ENCODE peak calls at places on chromosomes 16 and 17, in six cellular contexts. X is CD4-positive, alpha-beta T cell; N is RWPE1; U is tibial artery; F is MCF 10A; V is CD8-positive, alpha-beta T cell. G is an unnamed sample.

GRCh38 chr17:32495347-32496253 is 8.8 kb downstream of the CDK5R1 start:
- DNase-seq in X (no peak), N (no peak), U (no peak), F (no peak), V (peak; percentile 34), G (no peak)

GRCh38 chr16:89319883-89320716 is 102.6 kb downstream of the ZNF778 start:
- DNase-seq in X (no peak), N (peak; percentile 82), U (no peak), F (peak; percentile 91), V (peak; percentile 39), G (no peak)

GRCh38 chr16:73846292-73846849 is 450.2 kb upstream of the PSMD7 start:
- DNase-seq in X (no peak), N (no peak), U (peak; percentile 28), F (no peak), V (no peak), G (no peak)

GRCh38 chr16:15976225-15976812 is 26.9 kb downstream of the ABCC1 start:
- DNase-seq in X (no peak), N (no peak), U (no peak), F (no peak), V (no peak), G (no peak)

GRCh38 chr16:67874147-67874771 is 1.4 kb downstream of the EDC4 start:
- DNase-seq in X (no peak), N (no peak), U (no peak), F (no peak), V (no peak), G (no peak)

GRCh38 chr16:22232277-22233049 is 26.4 kb downstream of the EEF2K start:
- DNase-seq in X (no peak), N (peak; percentile 66), U (no peak), F (peak; percentile 91), V (no peak), G (no peak)

GRCh38 chr16:29023279-29024278 is 38.7 kb downstream of the LAT start:
- DNase-seq in X (no peak), N (no peak), U (no peak), F (peak; percentile 40), V (peak; percentile 45), G (no peak)

GRCh38 chr17:10021239-10021638 is 116.2 kb upstream of the RCVRN start:
- DNase-seq in X (no peak), N (no peak), U (peak; percentile 52), F (no peak), V (no peak), G (peak; percentile 47)

GRCh38 chr16:57304169-57305061 is 19.9 kb upstream of the PLLP start:
- DNase-seq in X (no peak), N (no peak), U (peak; percentile 84), F (peak; percentile 55), V (no peak), G (no peak)

GRCh38 chr17:8818047-8818446 is 18.9 kb upstream of the MFSD6L start:
- DNase-seq in X (no peak), N (no peak), U (no peak), F (no peak), V (no peak), G (no peak)

GRCh38 chr16:87764600-87765472 is 950 bp downstream of the KLHDC4 start:
- DNase-seq in X (peak; percentile 15), N (no peak), U (no peak), F (no peak), V (peak; percentile 49), G (peak; percentile 67)

GRCh38 chr17:30208214-30208613 is 27.3 kb downstream of the SLC6A4 start:
- DNase-seq in X (no peak), N (no peak), U (no peak), F (no peak), V (no peak), G (no peak)

GRCh38 chr17:18230288-18231141 is 5.1 kb downstream of the LLGL1 start:
- DNase-seq in X (no peak), N (no peak), U (no peak), F (no peak), V (no peak), G (no peak)

GRCh38 chr17:83071966-83072562 is 7.3 kb upstream of the METRNL start:
- DNase-seq in X (no peak), N (no peak), U (no peak), F (no peak), V (no peak), G (no peak)

GRCh38 chr16:48409839-48410610 is 24.8 kb upstream of the SIAH1 start:
- DNase-seq in X (no peak), N (peak; percentile 78), U (no peak), F (peak; percentile 91), V (no peak), G (no peak)

GRCh38 chr16:57666353-57667068 is 1.6 kb upstream of the ADGRG3 start:
- DNase-seq in X (no peak), N (no peak), U (no peak), F (no peak), V (no peak), G (no peak)

GRCh38 chr17:60079401-60079861 is 710 bp upstream of the HEATR6 start:
- DNase-seq in X (no peak), N (no peak), U (no peak), F (peak; percentile 45), V (no peak), G (no peak)

GRCh38 chr16:59259074-59259963 is 525.2 kb upstream of the GOT2 start:
- DNase-seq in X (no peak), N (no peak), U (no peak), F (no peak), V (peak; percentile 14), G (no peak)

GRCh38 chr16:88064889-88065746 is 113.9 kb downstream of the BANP start:
- DNase-seq in X (no peak), N (no peak), U (no peak), F (no peak), V (no peak), G (no peak)

GRCh38 chr17:19978206-19978802 is 676 bp upstream of the AKAP10 start:
- DNase-seq in X (peak; percentile 19), N (no peak), U (peak; percentile 28), F (no peak), V (peak; percentile 16), G (peak; percentile 19)

GRCh38 chr16:50884066-50884860 is 142.4 kb downstream of the CYLD start:
- DNase-seq in X (no peak), N (no peak), U (no peak), F (peak; percentile 28), V (peak; percentile 28), G (peak; percentile 21)

GRCh38 chr17:42405076-42405475 is 16.8 kb upstream of the STAT3 start:
- DNase-seq in X (no peak), N (no peak), U (no peak), F (no peak), V (no peak), G (no peak)

GRCh38 chr17:1473841-1474240 is 17.8 kb upstream of the CRK start:
- DNase-seq in X (no peak), N (no peak), U (no peak), F (no peak), V (peak; percentile 44), G (no peak)

GRCh38 chr16:17282247-17282646 is 188.5 kb downstream of the XYLT1 start:
- DNase-seq in X (no peak), N (no peak), U (no peak), F (no peak), V (no peak), G (no peak)

GRCh38 chr16:17281052-17281451 is 189.7 kb downstream of the XYLT1 start:
- DNase-seq in X (no peak), N (no peak), U (no peak), F (no peak), V (no peak), G (no peak)

GRCh38 chr16:17286443-17286842 is 184.3 kb downstream of the XYLT1 start:
- DNase-seq in X (no peak), N (no peak), U (no peak), F (no peak), V (no peak), G (no peak)

GRCh38 chr16:17278988-17279387 is 191.8 kb downstream of the XYLT1 start:
- DNase-seq in X (no peak), N (no peak), U (no peak), F (no peak), V (no peak), G (no peak)

GRCh38 chr16:17283022-17283421 is 187.7 kb downstream of the XYLT1 start:
- DNase-seq in X (no peak), N (no peak), U (no peak), F (no peak), V (no peak), G (no peak)
- TF ChIP-seq CTCF in X (no peak), N (no peak), U (no peak), F (no peak), V (no peak), G (no peak)

DNA sequence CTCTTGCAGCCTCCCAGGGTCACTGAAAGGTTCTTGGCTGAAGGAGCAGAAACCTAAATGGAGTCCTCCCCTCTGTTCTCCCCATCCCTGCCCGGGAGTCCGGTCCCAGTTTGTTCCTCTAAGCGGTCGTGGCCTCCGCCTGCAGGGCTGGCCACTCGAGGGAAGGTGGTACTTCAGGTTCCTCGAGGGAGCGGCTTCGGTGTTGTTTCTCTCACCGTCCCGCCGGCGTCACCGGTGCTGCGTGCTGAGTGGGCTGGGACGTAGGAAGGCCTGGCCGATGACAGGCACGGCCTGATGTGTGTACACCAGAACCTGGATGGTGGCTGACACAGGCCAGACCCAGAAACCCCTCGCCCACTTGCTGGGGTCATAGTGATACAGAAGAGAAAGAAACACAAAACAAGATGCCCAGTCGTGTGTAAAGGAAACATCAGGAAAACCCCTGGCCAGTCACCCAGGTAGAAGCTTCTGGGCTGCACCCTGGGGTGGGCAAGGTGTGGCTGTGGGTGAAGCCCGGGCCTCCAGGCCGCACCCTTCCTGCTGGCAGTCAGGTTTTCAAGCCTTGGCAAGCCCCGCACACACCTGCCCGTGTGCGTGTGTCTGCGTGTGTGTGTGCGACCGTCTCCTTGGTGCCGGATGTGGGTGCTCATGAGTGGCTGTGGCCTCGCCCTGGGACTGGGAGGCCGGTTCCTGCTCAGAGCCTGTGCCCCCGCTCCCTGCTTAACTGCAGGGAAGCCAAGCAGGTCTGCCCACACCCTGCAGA is 52.0 kb downstream of the BAIAP2 start:
- DNase-seq in X (no peak), N (peak; percentile 68), U (no peak), F (peak; percentile 46), V (no peak), G (no peak)
- TF ChIP-seq CTCF in X (no peak), N (no peak), U (no peak), F (no peak), V (no peak), G (no peak)

GRCh38 chr17:45782889-45783592 is 1.1 kb upstream of the CRHR1 start:
- DNase-seq in X (no peak), N (no peak), U (no peak), F (no peak), V (peak; percentile 35), G (no peak)
- TF ChIP-seq CTCF in X (no peak), N (peak; percentile 52), U (peak; percentile 26), F (peak; percentile 31), V (no peak), G (no peak)

GRCh38 chr17:39150795-39151679 is at the start of gene PLXDC1:
- DNase-seq in X (no peak), N (no peak), U (no peak), F (no peak), V (peak; percentile 31), G (no peak)

GRCh38 chr17:39151680-39152058 is 232 bp upstream of the PLXDC1 start:
- DNase-seq in X (no peak), N (no peak), U (no peak), F (no peak), V (no peak), G (no peak)

GRCh38 chr17:39152134-39152884 is 872 bp upstream of the PLXDC1 start:
- DNase-seq in X (peak; percentile 22), N (no peak), U (no peak), F (no peak), V (peak; percentile 48), G (no peak)

GRCh38 chr17:39155654-39156053 is 4.2 kb upstream of the PLXDC1 start:
- DNase-seq in X (no peak), N (no peak), U (no peak), F (no peak), V (no peak), G (no peak)

GRCh38 chr17:39153541-39154111 is 2.2 kb upstream of the PLXDC1 start:
- DNase-seq in X (peak; percentile 92), N (peak; percentile 84), U (peak; percentile 95), F (peak; percentile 86), V (peak; percentile 95), G (peak; percentile 92)
- TF ChIP-seq CTCF in X (no peak), N (no peak), U (peak; percentile 25), F (no peak), V (no peak), G (no peak)